ENCODE peak calls at places on chromosomes 16 and 17, in six cellular contexts. J is trophoblast cell, G is H9, C is mesenchymal stem cell, N is neuronal stem cell, K is H1. Z is an unnamed sample.

GRCh38 chr17:37813753-37814152 is 68.9 kb upstream of the HNF1B start:
- DNase-seq in J (no peak), G (no peak), C (peak), N (no peak), K (no peak), Z (peak)

GRCh38 chr17:7367083-7367482 is 12.1 kb downstream of the TMEM95 start:
- DNase-seq in J (no peak), G (peak), C (no peak), N (no peak), K (no peak), Z (no peak)

GRCh38 chr17:36755586-36755985 is 154.2 kb downstream of the MRM1 start:
- DNase-seq in J (no peak), G (peak), C (no peak), N (no peak), K (peak), Z (no peak)

GRCh38 chr16:50548659-50549560 is 714 bp downstream of the NKD1 start:
- DNase-seq in J (no peak), G (no peak), C (peak), N (peak), K (no peak), Z (no peak)

GRCh38 chr16:47519037-47519436 is 57.9 kb downstream of the PHKB start:
- DNase-seq in J (no peak), G (no peak), C (no peak), N (no peak), K (no peak), Z (peak)

GRCh38 chr17:79034931-79035485 is 11.0 kb downstream of the C1QTNF1 start:
- DNase-seq in J (no peak), G (no peak), C (no peak), N (no peak), K (no peak), Z (no peak)

GRCh38 chr17:40485851-40486512 is 15.4 kb downstream of the TNS4 start:
- DNase-seq in J (peak), G (no peak), C (peak), N (no peak), K (no peak), Z (peak)

GRCh38 chr16:75942351-75942750 is 216.1 kb upstream of the CPHXL start:
- DNase-seq in J (no peak), G (no peak), C (no peak), N (no peak), K (no peak), Z (no peak)

GRCh38 chr17:31888124-31888523 is 13.4 kb downstream of the UTP6 start:
- DNase-seq in J (no peak), G (no peak), C (no peak), N (no peak), K (no peak), Z (no peak)

GRCh38 chr16:70751593-70751992 is 49.4 kb downstream of the VAC14 start:
- DNase-seq in J (no peak), G (no peak), C (no peak), N (no peak), K (no peak), Z (no peak)

GRCh38 chr17:76940293-76940692 is 72.1 kb downstream of the MGAT5B start:
- DNase-seq in J (no peak), G (peak), C (no peak), N (no peak), K (peak), Z (no peak)
- H3K14ac ChIP-seq in J (no peak), G (no peak), C (no peak), N (no peak), K (no peak), Z (no peak)

GRCh38 chr17:47188266-47188665 is 829 bp downstream of the CDC27 start:
- DNase-seq in J (no peak), G (no peak), C (peak), N (peak), K (no peak), Z (peak)
- H3K14ac ChIP-seq in J (no peak), G (no peak), C (no peak), N (no peak), K (no peak), Z (peak)

GRCh38 chr16:57762365-57763289 is 27.1 kb downstream of the KATNB1 start:
- DNase-seq in J (no peak), G (no peak), C (no peak), N (no peak), K (no peak), Z (no peak)
- H3K14ac ChIP-seq in J (no peak), G (no peak), C (no peak), N (no peak), K (no peak), Z (no peak)

GRCh38 chr16:21659124-21659523 is 4.6 kb upstream of the OTOA start:
- DNase-seq in J (no peak), G (no peak), C (no peak), N (no peak), K (no peak), Z (no peak)

GRCh38 chr16:21664801-21665492 is 1.2 kb downstream of the OTOA start:
- DNase-seq in J (no peak), G (no peak), C (no peak), N (no peak), K (no peak), Z (no peak)

GRCh38 chr16:21666772-21667171 is 3.0 kb downstream of the OTOA start:
- DNase-seq in J (no peak), G (no peak), C (no peak), N (peak), K (no peak), Z (no peak)

GRCh38 chr16:21667575-21667974 is 3.8 kb downstream of the OTOA start:
- DNase-seq in J (no peak), G (no peak), C (no peak), N (no peak), K (no peak), Z (no peak)

GRCh38 chr16:21663889-21664647 is at the start of gene OTOA:
- DNase-seq in J (no peak), G (peak), C (no peak), N (no peak), K (peak), Z (no peak)
- H3K14ac ChIP-seq in J (no peak), G (no peak), C (no peak), N (no peak), K (no peak), Z (no peak)

DNA sequence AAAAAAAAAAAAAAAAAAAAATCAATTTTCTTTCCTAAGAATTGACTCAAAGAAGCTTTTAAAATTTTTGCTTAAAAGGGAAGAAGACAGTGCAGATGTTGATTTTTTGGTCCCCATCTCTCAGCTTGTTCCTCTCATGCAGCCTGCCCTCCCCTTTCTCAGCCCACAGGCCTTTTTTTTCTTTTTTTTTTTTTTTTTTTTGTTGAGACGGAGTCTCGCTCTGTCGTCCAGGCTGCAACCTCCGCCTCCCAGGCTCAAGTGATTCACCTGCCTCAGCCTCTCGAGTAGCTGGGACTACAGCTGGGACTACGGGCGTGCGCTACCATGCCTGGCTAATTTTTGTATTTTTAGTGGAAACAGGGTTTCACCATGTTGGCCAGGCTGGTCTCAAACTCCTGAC is 17.7 kb downstream of the YPEL2 start:
- DNase-seq in J (peak), G (no peak), C (no peak), N (no peak), K (no peak), Z (no peak)
- H3K14ac ChIP-seq in J (peak), G (no peak), C (no peak), N (no peak), K (no peak), Z (no peak)

GRCh38 chr17:42201155-42201772 is 7.0 kb upstream of the GHDC start:
- DNase-seq in J (no peak), G (no peak), C (no peak), N (no peak), K (no peak), Z (no peak)

GRCh38 chr17:42199411-42200011 is 5.2 kb upstream of the GHDC start:
- DNase-seq in J (no peak), G (no peak), C (no peak), N (no peak), K (no peak), Z (no peak)

GRCh38 chr17:42198897-42199296 is 4.6 kb upstream of the GHDC start:
- DNase-seq in J (no peak), G (no peak), C (no peak), N (no peak), K (no peak), Z (no peak)

GRCh38 chr17:42202159-42202558 is 7.9 kb upstream of the GHDC start:
- DNase-seq in J (no peak), G (no peak), C (no peak), N (no peak), K (no peak), Z (no peak)

GRCh38 chr17:42200702-42201101 is 6.4 kb upstream of the GHDC start:
- DNase-seq in J (no peak), G (no peak), C (no peak), N (no peak), K (no peak), Z (no peak)
- H3K14ac ChIP-seq in J (no peak), G (no peak), C (no peak), N (no peak), K (no peak), Z (no peak)

GRCh38 chr17:67421869-67422273 is 44.8 kb downstream of the PITPNC1 start:
- DNase-seq in J (peak), G (no peak), C (peak), N (no peak), K (no peak), Z (peak)
- H3K14ac ChIP-seq in J (no peak), G (no peak), C (no peak), N (no peak), K (no peak), Z (peak)